ENCODE peak calls at places on chromosomes 11 and 22, in six cellular contexts. S, G, H, R, O and J are unnamed samples.
A peak's percentile ranks its signal among the peaks of the same experiment; 100 is the strongest.

GRCh38 chr11:1226981-1227550 is 4.2 kb downstream of the MUC5B start:
- DNase-seq in S (no peak), G (peak; percentile 20), H (peak; percentile 61), R (peak; percentile 40), O (peak; percentile 42), J (peak; percentile 38)

GRCh38 chr11:62073061-62073460 is 50.8 kb upstream of the INCENP start:
- DNase-seq in S (no peak), G (no peak), H (no peak), R (no peak), O (no peak), J (no peak)

GRCh38 chr11:46903846-46904245 is 14.5 kb downstream of the LRP4 start:
- DNase-seq in S (no peak), G (peak; percentile 78), H (no peak), R (no peak), O (no peak), J (no peak)

GRCh38 chr11:24132471-24132870 is 364.4 kb upstream of the LUZP2 start:
- DNase-seq in S (no peak), G (no peak), H (no peak), R (no peak), O (no peak), J (no peak)

GRCh38 chr11:11660351-11660750 is 38.5 kb upstream of the GALNT18 start:
- DNase-seq in S (no peak), G (no peak), H (no peak), R (no peak), O (no peak), J (no peak)

GRCh38 chr11:2581151-2581930 is 118.5 kb downstream of the KCNQ1OT1 start:
- DNase-seq in S (no peak), G (no peak), H (peak; percentile 54), R (no peak), O (peak; percentile 40), J (peak; percentile 38)

GRCh38 chr22:44131989-44132685 is 48.6 kb upstream of the PARVG start:
- DNase-seq in S (no peak), G (no peak), H (no peak), R (no peak), O (no peak), J (no peak)

GRCh38 chr11:66844496-66845142 is 1.4 kb downstream of the RCE1 start:
- DNase-seq in S (no peak), G (no peak), H (peak; percentile 68), R (no peak), O (peak; percentile 39), J (no peak)

GRCh38 chr11:129951201-129951882 is 51.3 kb downstream of the PRDM10 start:
- DNase-seq in S (no peak), G (no peak), H (no peak), R (no peak), O (no peak), J (no peak)

GRCh38 chr11:133168016-133168415 is 364.3 kb downstream of the OPCML start:
- DNase-seq in S (no peak), G (no peak), H (no peak), R (no peak), O (no peak), J (no peak)

GRCh38 chr22:36860821-36861659 is at the start of gene NCF4:
- DNase-seq in S (no peak), G (peak; percentile 86), H (no peak), R (no peak), O (no peak), J (peak; percentile 92)

GRCh38 chr11:130580372-130580771 is 131.9 kb downstream of the ADAMTS15 start:
- DNase-seq in S (peak; percentile 20), G (peak; percentile 59), H (no peak), R (peak; percentile 77), O (no peak), J (no peak)

GRCh38 chr11:118679483-118679882 is at the start of gene TREH:
- DNase-seq in S (no peak), G (no peak), H (peak; percentile 94), R (no peak), O (no peak), J (peak; percentile 91)

GRCh38 chr11:116072133-116072532 is 567.9 kb upstream of the CADM1 start:
- DNase-seq in S (no peak), G (no peak), H (no peak), R (no peak), O (no peak), J (no peak)

GRCh38 chr11:59164028-59164427 is 7.9 kb upstream of the DTX4 start:
- DNase-seq in S (no peak), G (no peak), H (no peak), R (no peak), O (no peak), J (no peak)

GRCh38 chr11:10503777-10504176 is 37.2 kb downstream of the RNF141 start:
- DNase-seq in S (no peak), G (no peak), H (no peak), R (no peak), O (no peak), J (no peak)

GRCh38 chr22:26768986-26769385 is 111.6 kb downstream of the MIAT start:
- DNase-seq in S (no peak), G (no peak), H (no peak), R (no peak), O (no peak), J (no peak)

GRCh38 chr11:46181843-46182424 is 60.7 kb upstream of the PHF21A start:
- DNase-seq in S (no peak), G (no peak), H (no peak), R (no peak), O (no peak), J (no peak)

GRCh38 chr22:44758354-44758969 is 6.1 kb downstream of the ARHGAP8 start:
- DNase-seq in S (no peak), G (no peak), H (no peak), R (no peak), O (no peak), J (peak; percentile 49)

GRCh38 chr11:10930224-10930960 is 72.5 kb upstream of the ZBED5 start:
- DNase-seq in S (no peak), G (peak; percentile 34), H (no peak), R (no peak), O (no peak), J (no peak)

GRCh38 chr11:28049338-28050216 is 58.4 kb downstream of the KIF18A start:
- DNase-seq in S (no peak), G (no peak), H (no peak), R (peak; percentile 83), O (no peak), J (no peak)

GRCh38 chr11:31264834-31265233 is 104.7 kb downstream of the DCDC1 start:
- DNase-seq in S (no peak), G (no peak), H (no peak), R (no peak), O (no peak), J (no peak)

GRCh38 chr11:129089279-129089678 is 102.8 kb downstream of the ARHGAP32 start:
- DNase-seq in S (no peak), G (no peak), H (no peak), R (no peak), O (no peak), J (no peak)

GRCh38 chr11:134228625-134229024 is 4.2 kb downstream of the VPS26B start:
- DNase-seq in S (no peak), G (no peak), H (no peak), R (no peak), O (peak; percentile 72), J (peak; percentile 81)

GRCh38 chr11:2178906-2179494 is 7.4 kb upstream of the TH start:
- DNase-seq in S (no peak), G (no peak), H (no peak), R (peak; percentile 19), O (no peak), J (no peak)

GRCh38 chr11:131246589-131247164 is 123.7 kb upstream of the NTM start:
- DNase-seq in S (no peak), G (peak; percentile 45), H (peak; percentile 67), R (peak; percentile 26), O (no peak), J (no peak)

DNA sequence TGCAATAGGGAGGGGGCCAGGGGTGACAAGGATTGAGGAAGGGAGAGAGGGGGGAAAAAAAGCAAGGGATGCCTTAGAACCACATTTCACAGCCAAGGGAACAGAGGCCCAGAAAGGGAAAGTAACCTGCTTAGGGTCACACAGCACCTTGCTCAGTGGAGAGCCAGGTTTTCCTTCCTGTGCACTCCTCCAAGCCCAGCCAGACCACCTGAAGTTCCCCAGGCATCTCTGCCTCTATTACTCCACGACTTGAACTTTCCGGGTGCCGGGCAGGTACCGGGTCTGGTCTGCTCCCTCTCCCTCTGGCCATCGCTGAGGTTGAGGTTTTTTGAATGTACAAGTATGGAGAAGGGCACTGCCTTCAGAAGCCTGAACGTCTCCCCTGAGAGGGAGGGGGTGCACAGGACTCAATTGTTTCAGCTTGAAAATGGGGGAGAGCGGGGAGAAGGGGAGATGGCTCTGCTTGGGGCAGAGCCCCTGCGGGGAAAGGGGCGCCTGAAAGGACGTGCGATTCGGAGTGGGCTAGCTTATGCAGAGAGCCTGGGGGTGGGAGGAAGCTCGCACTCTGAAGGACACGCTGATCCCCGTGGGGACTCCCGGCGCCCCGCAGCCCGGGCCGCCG is 516 bp upstream of the SERPINH1 start:
- DNase-seq in S (no peak), G (no peak), H (no peak), R (no peak), O (no peak), J (no peak)
- H3K4me1 ChIP-seq in S (peaks cover 13% of the 10 kb centered on the region), G (peaks cover 83% of the 10 kb centered on the region), H (peaks cover 5% of the 10 kb centered on the region), R (peaks cover 62% of the 10 kb centered on the region), O (peaks cover 27% of the 10 kb centered on the region), J (peaks cover 13% of the 10 kb centered on the region)

GRCh38 chr11:64874308-64874707 is 4.1 kb downstream of the EHD1 start:
- DNase-seq in S (no peak), G (peak; percentile 72), H (no peak), R (no peak), O (peak; percentile 83), J (peak; percentile 85)

GRCh38 chr11:64876226-64876750 is 2.1 kb downstream of the EHD1 start:
- DNase-seq in S (no peak), G (peak; percentile 30), H (no peak), R (no peak), O (no peak), J (peak; percentile 33)

GRCh38 chr11:64875369-64876225 is 2.8 kb downstream of the EHD1 start:
- DNase-seq in S (no peak), G (peak; percentile 37), H (no peak), R (no peak), O (no peak), J (no peak)

GRCh38 chr11:64872790-64873488 is 5.5 kb downstream of the EHD1 start:
- DNase-seq in S (no peak), G (no peak), H (no peak), R (no peak), O (no peak), J (peak; percentile 65)

GRCh38 chr11:64874841-64875240 is 3.6 kb downstream of the EHD1 start:
- DNase-seq in S (no peak), G (no peak), H (no peak), R (no peak), O (no peak), J (no peak)
- H3K4me3 ChIP-seq in S (no peak overlapping the region), G (no peak overlapping the region), H (no peak overlapping the region), R (no peak overlapping the region), O (peak overlapping the region; percentile 99), J (peak overlapping the region; percentile 79)

GRCh38 chr22:42719133-42719532 is 1.5 kb downstream of the A4GALT start:
- DNase-seq in S (no peak), G (peak; percentile 61), H (no peak), R (no peak), O (no peak), J (no peak)
- H3K4me1 ChIP-seq in S (peaks cover 5% of the 10 kb centered on the region), G (peaks cover 51% of the 10 kb centered on the region), H (no peaks in the 10 kb centered on the region), R (peaks cover 37% of the 10 kb centered on the region), O (no peaks in the 10 kb centered on the region), J (peaks cover 12% of the 10 kb centered on the region)

DNA sequence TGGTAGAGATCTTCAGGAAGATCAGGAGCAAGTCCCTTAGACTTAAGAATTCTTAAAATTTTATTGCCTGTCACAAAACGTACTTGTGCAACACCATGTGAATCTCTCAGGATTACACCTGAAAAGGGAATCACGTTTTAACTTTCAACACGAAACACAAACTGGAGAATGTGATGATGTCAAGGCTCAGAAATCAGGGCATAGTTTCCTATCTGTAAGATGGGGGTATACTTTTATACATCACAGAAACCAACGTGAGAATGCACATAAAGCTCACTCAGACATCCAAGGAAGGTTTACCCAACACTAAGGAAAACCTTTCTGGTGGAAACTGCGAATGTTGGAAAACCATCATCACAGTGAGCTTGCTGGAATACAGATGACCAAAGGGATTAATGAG is 2.0 kb downstream of the RPS13 start:
- DNase-seq in S (no peak), G (no peak), H (no peak), R (no peak), O (no peak), J (no peak)
- H3K4me3 ChIP-seq in S (no peak overlapping the region), G (no peak overlapping the region), H (peak overlapping the region; percentile 86), R (peak overlapping the region; percentile 95), O (no peak overlapping the region), J (no peak overlapping the region)